ENCODE peak calls at places on chromosomes 6 and 20, in four cellular contexts. I, H, L and U are unnamed samples.

GRCh38 chr6:132456700-132457143 is 55.4 kb upstream of the MOXD1 start:
- DNase-seq in I (no peak), H (no peak), L (no peak), U (no peak)

GRCh38 chr6:34671801-34672656 is 24.5 kb downstream of the ILRUN start:
- DNase-seq in I (peak; percentile 54), H (peak; percentile 65), L (no peak), U (no peak)

GRCh38 chr6:156347251-156348049 is 429.7 kb upstream of the ARID1B start:
- DNase-seq in I (no peak), H (no peak), L (no peak), U (no peak)

GRCh38 chr20:38272398-38272797 is 11.9 kb upstream of the KIAA1755 start:
- DNase-seq in I (no peak), H (no peak), L (no peak), U (no peak)

GRCh38 chr20:45963059-45964011 is 8.7 kb downstream of the ZNF335 start:
- DNase-seq in I (peak; percentile 54), H (no peak), L (no peak), U (no peak)

GRCh38 chr20:50229156-50229605 is 38.6 kb downstream of the CEBPB start:
- DNase-seq in I (no peak), H (no peak), L (no peak), U (no peak)

GRCh38 chr6:35970181-35970580 is 49.3 kb upstream of the SRPK1 start:
- DNase-seq in I (no peak), H (no peak), L (no peak), U (no peak)

GRCh38 chr6:47477497-47478232 is at the start of gene CD2AP:
- DNase-seq in I (peak; percentile 89), H (peak; percentile 86), L (no peak), U (peak; percentile 52)

GRCh38 chr6:68967549-68968300 is 332.6 kb downstream of the ADGRB3 start:
- DNase-seq in I (peak; percentile 84), H (peak; percentile 13), L (no peak), U (peak; percentile 46)

DNA sequence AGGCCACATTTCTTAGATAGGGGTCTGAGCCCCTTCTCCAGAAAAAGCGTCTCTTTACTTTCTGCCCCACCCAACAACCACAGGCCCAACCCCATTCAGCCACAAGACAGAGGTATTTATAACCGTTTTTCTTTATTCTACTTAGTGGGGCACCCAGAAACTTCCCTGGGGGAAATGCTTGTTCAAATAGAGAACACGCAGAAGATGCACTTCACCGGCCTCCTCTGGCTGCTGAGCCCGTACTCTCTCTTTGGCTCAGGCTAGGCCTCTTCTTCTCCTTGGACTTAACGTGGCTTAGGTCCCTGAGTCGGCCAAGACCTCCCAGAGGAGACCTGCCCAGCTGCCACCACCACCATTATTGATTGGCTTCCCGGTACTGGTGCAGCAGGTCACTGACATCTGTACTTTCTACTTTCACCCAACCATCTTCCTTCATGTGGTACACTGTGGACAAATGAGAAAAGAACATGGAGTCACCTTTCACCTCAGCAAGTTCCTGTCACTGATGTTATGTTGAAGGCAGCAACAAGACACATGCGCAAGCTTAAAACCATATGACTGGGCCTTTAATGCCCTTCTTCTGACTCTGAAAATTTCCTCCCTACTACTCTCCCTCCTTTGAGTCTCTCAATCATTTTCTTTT is 2.2 kb upstream of the TAP2 start:
- DNase-seq in I (no peak), H (no peak), L (no peak), U (no peak)
- H3K27ac ChIP-seq in I (no peak overlapping the region), H (peak overlapping the region; percentile 12), L (peak overlapping the region; percentile 25), U (no peak overlapping the region)

GRCh38 chr6:1627884-1628550 is 18.3 kb downstream of the FOXC1 start:
- DNase-seq in I (no peak), H (no peak), L (no peak), U (no peak)
- H3K27ac ChIP-seq in I (no peak overlapping the region), H (no peak overlapping the region), L (no peak overlapping the region), U (no peak overlapping the region)

GRCh38 chr6:12769556-12770255 is 53.1 kb downstream of the PHACTR1 start:
- DNase-seq in I (no peak), H (no peak), L (no peak), U (no peak)
- H3K27ac ChIP-seq in I (no peak overlapping the region), H (no peak overlapping the region), L (no peak overlapping the region), U (no peak overlapping the region)

GRCh38 chr6:18154507-18155272 is at the start of gene TPMT:
- DNase-seq in I (no peak), H (no peak), L (peak; percentile 98), U (peak; percentile 99)

GRCh38 chr6:18151801-18152200 is 3.1 kb downstream of the TPMT start:
- DNase-seq in I (no peak), H (no peak), L (no peak), U (no peak)

GRCh38 chr6:18155864-18156396 is 708 bp downstream of the KDM1B start:
- DNase-seq in I (peak; percentile 52), H (peak; percentile 29), L (peak; percentile 91), U (peak; percentile 7)

GRCh38 chr6:18155273-18155863 is at the start of gene KDM1B:
- DNase-seq in I (peak; percentile 98), H (peak; percentile 99), L (no peak), U (no peak)

DNA sequence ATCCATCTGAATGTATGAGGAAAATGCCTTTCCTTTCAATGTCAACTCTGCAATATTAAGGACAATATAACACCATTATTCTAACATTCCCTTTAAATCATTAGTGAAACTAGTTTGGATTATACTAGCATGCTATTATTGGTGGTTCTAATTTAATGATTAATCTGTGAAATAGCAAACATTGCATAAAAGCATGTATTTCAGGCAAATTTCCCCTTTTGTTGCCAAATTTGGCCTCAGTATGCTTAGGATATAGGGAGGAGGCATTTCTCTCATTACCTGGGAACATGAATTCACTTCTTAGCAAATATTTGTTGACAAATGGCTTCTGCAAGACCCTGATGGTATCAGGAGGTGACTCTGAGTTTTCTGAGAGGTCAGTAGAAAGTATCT is 1.6 kb downstream of the TPMT start:
- DNase-seq in I (no peak), H (no peak), L (no peak), U (no peak)
- H3K27ac ChIP-seq in I (no peak overlapping the region), H (no peak overlapping the region), L (no peak overlapping the region), U (no peak overlapping the region)